ENCODE peak calls at places on chromosomes 16 and 17, in five cellular contexts. F, I, Q, J and E are unnamed samples.

GRCh38 chr17:42618442-42619150 is 9.1 kb downstream of the TUBG1 start:
- DNase-seq in F (peak), I (no peak), Q (peak), J (no peak), E (no peak)

GRCh38 chr17:17561408-17562144 is 29.9 kb downstream of the PEMT start:
- DNase-seq in F (no peak), I (peak), Q (no peak), J (no peak), E (no peak)

GRCh38 chr17:71631483-71631882 is 489.3 kb upstream of the SOX9 start:
- DNase-seq in F (no peak), I (no peak), Q (no peak), J (no peak), E (no peak)

GRCh38 chr16:19481291-19481690 is 40.6 kb downstream of the GDE1 start:
- DNase-seq in F (no peak), I (no peak), Q (no peak), J (no peak), E (no peak)

GRCh38 chr17:77615672-77616242 is 342.7 kb upstream of the TNRC6C start:
- DNase-seq in F (no peak), I (no peak), Q (no peak), J (no peak), E (no peak)

GRCh38 chr17:4512156-4513112 is 13.8 kb downstream of the SPNS2 start:
- DNase-seq in F (no peak), I (peak), Q (no peak), J (no peak), E (no peak)

GRCh38 chr17:13462161-13462560 is 139.6 kb downstream of the HS3ST3A1 start:
- DNase-seq in F (no peak), I (no peak), Q (no peak), J (peak), E (no peak)

GRCh38 chr16:51431517-51432241 is 280.6 kb upstream of the SALL1 start:
- DNase-seq in F (no peak), I (no peak), Q (no peak), J (peak), E (no peak)

GRCh38 chr16:9821331-9821730 is 360.9 kb downstream of the GRIN2A start:
- DNase-seq in F (no peak), I (no peak), Q (no peak), J (no peak), E (no peak)

DNA sequence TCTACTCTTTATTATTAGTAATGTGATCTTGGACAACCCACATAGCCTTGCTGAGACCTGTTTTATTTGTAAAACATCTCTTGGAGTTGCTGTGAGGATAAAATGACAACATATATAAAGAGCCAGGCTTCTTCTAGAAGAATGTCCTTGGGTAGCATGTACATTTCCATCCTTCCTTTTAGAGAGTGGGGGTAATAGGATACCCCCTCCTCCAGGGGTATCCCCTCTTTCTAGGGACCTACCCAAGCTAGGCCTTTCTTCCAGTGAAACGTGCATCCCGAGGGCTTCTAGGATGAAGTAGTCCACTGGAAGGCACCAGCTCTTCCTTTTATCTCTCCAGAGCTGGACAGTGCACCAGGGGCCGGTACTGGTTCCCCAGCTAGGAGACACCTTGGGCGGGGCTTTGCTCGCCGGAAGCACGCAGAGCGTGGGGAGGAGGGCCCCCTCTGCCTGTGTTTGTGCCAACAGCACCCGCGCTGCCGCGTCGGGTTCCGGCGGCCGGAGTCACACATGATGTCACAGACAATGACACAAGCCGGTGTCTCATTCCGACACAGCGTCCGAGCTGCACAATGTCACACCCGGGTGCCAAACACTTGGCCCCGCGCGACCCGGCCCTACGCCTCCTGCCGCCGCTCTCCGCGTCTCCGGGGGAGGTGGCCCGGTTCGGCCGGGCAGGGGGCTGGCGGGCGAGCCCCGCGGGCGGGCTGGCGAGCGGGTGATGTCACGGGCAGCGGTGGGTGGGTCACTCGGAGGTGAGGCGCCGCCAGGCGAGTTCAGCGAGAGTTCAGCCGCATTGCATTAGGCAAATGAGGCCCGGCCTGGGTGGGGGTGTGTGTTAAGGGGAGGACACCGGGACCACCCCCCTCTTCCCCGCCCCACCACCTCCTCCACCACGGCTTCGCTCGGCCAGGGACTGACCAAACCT is 23.4 kb downstream of the GJD3 start:
- DNase-seq in F (peak), I (peak), Q (peak), J (no peak), E (peak)
- TF ChIP-seq CTCF in F (peak), I (no peak), Q (peak), J (no peak), E (peak)

GRCh38 chr17:58005031-58005727 is 1.9 kb downstream of the SRSF1 start:
- DNase-seq in F (no peak), I (no peak), Q (no peak), J (no peak), E (no peak)

GRCh38 chr17:58006924-58007780 is at the start of gene SRSF1:
- DNase-seq in F (peak), I (peak), Q (peak), J (peak), E (peak)

GRCh38 chr17:58006563-58006923 is 503 bp downstream of the SRSF1 start:
- DNase-seq in F (peak), I (peak), Q (peak), J (peak), E (peak)

GRCh38 chr17:58004060-58004459 is 3.0 kb downstream of the SRSF1 start:
- DNase-seq in F (no peak), I (no peak), Q (no peak), J (no peak), E (no peak)

DNA sequence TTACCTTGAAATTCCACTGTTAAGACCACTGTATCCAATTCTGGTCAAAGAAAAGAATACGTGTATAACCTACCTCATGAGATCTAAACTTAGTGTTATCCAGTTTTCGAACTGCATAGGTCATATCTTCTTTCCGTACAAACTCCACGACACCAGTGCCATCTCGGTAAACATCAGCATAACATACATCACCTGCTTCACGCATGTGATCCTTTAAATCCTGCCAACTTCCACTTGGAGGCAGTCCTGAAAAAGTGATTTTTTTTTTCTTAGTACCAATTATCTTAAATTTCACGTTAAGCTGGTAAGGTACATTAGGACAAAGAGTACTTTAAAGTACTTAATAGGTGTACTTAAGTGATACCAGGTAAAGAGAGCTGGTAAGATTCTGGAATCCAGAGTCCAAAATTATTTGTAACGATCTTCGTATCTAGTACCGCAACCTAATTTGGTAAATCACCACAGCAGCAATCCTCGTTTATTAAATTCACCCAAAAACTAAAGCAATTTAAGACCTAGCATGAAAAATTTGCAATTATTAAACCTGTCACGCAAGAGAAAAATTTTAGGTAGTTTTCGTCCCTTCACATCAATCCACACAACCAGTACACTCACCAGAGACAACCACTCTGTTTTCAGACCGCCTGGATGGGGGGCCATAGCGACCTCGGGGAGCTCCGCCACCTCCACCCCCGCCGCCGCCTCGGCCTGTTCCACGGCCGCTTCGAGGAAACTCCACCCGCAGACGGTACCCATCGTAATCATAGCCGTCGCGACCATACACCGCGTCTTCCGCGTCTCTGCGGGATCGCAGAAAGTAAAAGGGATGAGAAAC is 1.1 kb downstream of the SRSF1 start:
- DNase-seq in F (no peak), I (no peak), Q (no peak), J (no peak), E (no peak)
- TF ChIP-seq CTCF in F (no peak), I (no peak), Q (no peak), J (no peak), E (peak)

GRCh38 chr17:68600123-68600880 is 865 bp downstream of the FAM20A start:
- DNase-seq in F (peak), I (peak), Q (peak), J (no peak), E (peak)
- TF ChIP-seq CTCF in F (peak), I (no peak), Q (peak), J (peak), E (peak)

DNA sequence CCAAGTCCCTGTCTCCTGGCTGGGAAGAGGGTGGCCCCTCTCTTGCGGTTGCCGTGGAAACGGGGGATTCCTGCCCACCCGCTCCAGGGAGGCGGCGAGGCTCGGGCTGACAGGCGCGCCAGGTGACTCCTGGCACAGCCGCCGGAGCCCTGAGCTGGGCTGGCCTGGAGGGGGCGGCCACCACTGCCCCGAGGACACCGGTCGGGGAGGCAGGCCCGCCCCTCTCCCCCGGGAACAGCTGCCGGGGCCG is 71.3 kb downstream of the ABR start:
- DNase-seq in F (no peak), I (no peak), Q (no peak), J (no peak), E (no peak)
- TF ChIP-seq CTCF in F (no peak), I (no peak), Q (no peak), J (no peak), E (no peak)

DNA sequence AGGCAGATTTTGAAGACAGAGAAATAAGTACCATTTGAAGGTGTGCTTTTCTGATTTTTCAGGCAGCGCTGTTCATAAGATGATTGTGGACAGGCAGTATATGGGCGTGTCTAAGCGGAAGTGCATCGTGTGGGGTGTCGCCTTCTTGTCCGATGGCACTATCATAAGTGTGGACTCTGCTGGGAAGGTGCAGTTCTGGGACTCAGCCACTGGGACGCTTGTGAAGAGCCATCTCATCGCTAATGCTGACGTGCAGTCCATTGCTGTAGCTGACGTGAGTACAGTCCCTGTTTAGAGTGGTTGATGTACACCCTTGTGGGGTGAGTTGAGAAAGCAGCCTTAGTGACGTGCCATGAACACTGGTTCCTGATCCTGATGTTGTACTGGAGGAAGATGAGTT is 10.7 kb downstream of the UTP4 start:
- DNase-seq in F (no peak), I (no peak), Q (no peak), J (no peak), E (no peak)
- TF ChIP-seq CTCF in F (no peak), I (no peak), Q (no peak), J (peak), E (peak)

DNA sequence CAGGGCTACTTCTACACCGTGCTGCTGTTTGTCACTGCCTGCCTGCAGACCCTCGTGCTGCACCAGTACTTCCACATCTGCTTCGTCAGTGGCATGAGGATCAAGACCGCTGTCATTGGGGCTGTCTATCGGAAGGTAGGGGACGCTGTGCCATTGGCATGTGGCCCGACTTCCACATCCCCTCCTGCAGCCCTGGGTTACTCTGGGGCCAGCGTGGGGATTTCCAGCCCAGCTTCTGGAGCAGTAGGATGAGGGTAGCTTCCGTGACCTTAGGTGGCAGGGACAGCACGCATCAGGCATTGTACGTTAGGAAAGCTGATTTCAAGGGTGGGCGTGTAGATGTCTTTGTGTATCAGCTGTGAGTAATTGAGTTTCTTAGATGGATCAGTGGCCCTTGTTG is 96.5 kb downstream of the ABCC1 start:
- DNase-seq in F (no peak), I (no peak), Q (no peak), J (no peak), E (no peak)
- TF ChIP-seq CTCF in F (peak), I (no peak), Q (peak), J (peak), E (peak)

GRCh38 chr17:45430738-45431530 is 1.7 kb downstream of the ARHGAP27 start:
- DNase-seq in F (peak), I (peak), Q (no peak), J (no peak), E (no peak)

GRCh38 chr17:45430006-45430737 is 2.5 kb downstream of the ARHGAP27 start:
- DNase-seq in F (no peak), I (peak), Q (no peak), J (no peak), E (no peak)

GRCh38 chr17:45428050-45428953 is 4.4 kb downstream of the ARHGAP27 start:
- DNase-seq in F (peak), I (peak), Q (peak), J (peak), E (peak)

GRCh38 chr17:45428954-45429337 is 3.7 kb downstream of the ARHGAP27 start:
- DNase-seq in F (no peak), I (peak), Q (no peak), J (no peak), E (no peak)

DNA sequence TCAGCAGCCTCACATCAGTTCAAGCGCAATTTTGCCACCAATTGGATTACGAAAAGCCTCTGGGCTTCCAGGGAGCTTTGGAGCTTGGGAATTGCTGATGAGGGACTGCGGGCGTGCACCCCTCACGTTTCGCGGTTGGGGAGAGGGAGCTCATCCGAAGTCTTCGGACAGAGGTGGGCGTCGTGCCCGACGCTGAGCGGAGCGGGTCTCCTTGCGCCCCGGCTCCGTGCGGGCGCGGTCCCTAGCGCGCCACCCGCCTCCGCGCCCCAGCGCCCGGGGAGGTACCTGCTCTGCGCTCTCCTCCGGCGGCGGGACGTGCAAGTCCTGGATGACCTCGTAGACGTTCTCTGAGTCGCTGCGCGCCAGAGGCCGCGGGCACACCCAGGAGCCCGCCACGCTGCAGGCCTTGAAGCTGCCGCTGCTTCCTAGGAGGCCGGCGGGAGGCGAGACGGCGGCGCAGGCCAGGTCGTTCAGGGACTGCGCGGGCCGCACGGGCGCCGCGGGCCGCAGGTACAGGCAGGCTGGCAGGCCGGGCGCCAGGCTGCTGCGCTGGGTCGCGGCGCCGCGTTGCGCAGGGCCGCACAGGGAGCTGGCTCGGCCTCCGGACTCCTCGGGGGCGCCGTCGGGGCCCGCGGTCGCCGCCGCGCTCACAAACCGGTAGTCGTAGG is 3.2 kb downstream of the ARHGAP27 start:
- DNase-seq in F (peak), I (peak), Q (no peak), J (no peak), E (no peak)
- TF ChIP-seq CTCF in F (no peak), I (no peak), Q (no peak), J (no peak), E (no peak)

GRCh38 chr16:52553322-52553721 is 6.4 kb upstream of the TOX3 start:
- DNase-seq in F (no peak), I (no peak), Q (no peak), J (no peak), E (no peak)
- TF ChIP-seq CTCF in F (peak), I (no peak), Q (no peak), J (peak), E (peak)

DNA sequence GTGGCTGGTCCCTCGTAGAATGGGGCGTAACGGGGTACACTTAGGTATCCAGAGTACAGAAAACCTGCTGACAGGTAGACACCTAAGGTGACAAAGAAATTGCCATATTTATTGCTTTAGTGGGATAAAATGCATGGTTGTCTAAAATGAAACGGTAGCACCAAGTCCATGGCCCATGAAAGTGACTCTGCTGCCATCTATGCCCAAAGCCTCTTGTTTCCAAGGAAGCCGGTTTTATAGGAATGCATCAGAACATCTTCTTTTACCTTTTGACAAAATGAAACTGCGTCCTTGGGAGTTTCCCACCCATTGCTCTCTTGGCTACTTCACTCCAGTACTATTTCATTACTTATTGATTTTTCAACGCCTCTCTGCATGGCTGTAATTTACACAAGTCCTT is 151.3 kb upstream of the ZFHX3 start:
- DNase-seq in F (no peak), I (no peak), Q (no peak), J (no peak), E (no peak)
- TF ChIP-seq CTCF in F (no peak), I (no peak), Q (no peak), J (no peak), E (no peak)